ENCODE peak calls at places on chromosomes 2 and 18, in seven cellular contexts. O is stimulated activated CD8-positive, alpha-beta memory T cell treated with anti-CD3 and anti-CD28 coated beads, Interleukin-7, amount 100 ng/mL, for 1 hour; Y is EL; K is activated CD4-positive, alpha-beta T cell treated with anti-CD3 and anti-CD28 coated beads, Interleukin-2, amount 50 U/mL, for 4 hours; A is GM19239; S is NCI-H774; U is GM04504. F is an unnamed sample.

GRCh38 chr2:112004246-112004645 is 50.8 kb upstream of the TMEM87B start:
- DNase-seq in O (no peak), Y (no peak), K (no peak), A (no peak), S (no peak), U (no peak), F (peak; percentile 46)

GRCh38 chr2:46703588-46703987 is 212.0 kb downstream of the MCFD2 start:
- DNase-seq in O (no peak), Y (no peak), K (no peak), A (no peak), S (no peak), U (no peak), F (peak; percentile 22)

GRCh38 chr2:175401956-175402469 is 220.5 kb upstream of the ATP5MC3 start:
- DNase-seq in O (no peak), Y (no peak), K (no peak), A (no peak), S (no peak), U (no peak), F (no peak)

GRCh38 chr2:215537621-215538020 is 101.8 kb upstream of the FN1 start:
- DNase-seq in O (no peak), Y (peak; percentile 6), K (no peak), A (no peak), S (no peak), U (peak; percentile 81), F (no peak)

GRCh38 chr18:63325086-63325686 is 5.6 kb upstream of the BCL2 start:
- DNase-seq in O (no peak), Y (no peak), K (no peak), A (no peak), S (no peak), U (no peak), F (no peak)

GRCh38 chr2:219109468-219109867 is 48.7 kb upstream of the IHH start:
- DNase-seq in O (no peak), Y (no peak), K (peak; percentile 55), A (no peak), S (no peak), U (no peak), F (no peak)

GRCh38 chr18:23673725-23674124 is 11.0 kb upstream of the ANKRD29 start:
- DNase-seq in O (no peak), Y (no peak), K (no peak), A (no peak), S (no peak), U (no peak), F (no peak)

GRCh38 chr2:207692206-207693065 is 19.0 kb upstream of the CCNYL1 start:
- DNase-seq in O (no peak), Y (peak; percentile 32), K (peak; percentile 50), A (peak; percentile 34), S (no peak), U (no peak), F (peak; percentile 46)

GRCh38 chr2:239951825-239952224 is 73.3 kb downstream of the NDUFA10 start:
- DNase-seq in O (no peak), Y (no peak), K (no peak), A (no peak), S (no peak), U (no peak), F (no peak)

GRCh38 chr2:42810971-42811865 is 18.8 kb upstream of the HAAO start:
- DNase-seq in O (no peak), Y (peak; percentile 76), K (peak; percentile 18), A (no peak), S (peak; percentile 30), U (no peak), F (peak; percentile 65)

GRCh38 chr2:160493227-160494028 is at the start of gene RBMS1:
- DNase-seq in O (no peak), Y (peak; percentile 63), K (peak; percentile 38), A (no peak), S (peak; percentile 54), U (no peak), F (peak; percentile 22)

GRCh38 chr2:101750688-101751087 is 53.2 kb downstream of the MAP4K4 start:
- DNase-seq in O (no peak), Y (no peak), K (no peak), A (no peak), S (no peak), U (no peak), F (no peak)

GRCh38 chr2:52904511-52904910 is 863.1 kb upstream of the CHAC2 start:
- DNase-seq in O (no peak), Y (no peak), K (no peak), A (no peak), S (no peak), U (no peak), F (no peak)

GRCh38 chr2:104733544-104733943 is 120.4 kb upstream of the POU3F3 start:
- DNase-seq in O (no peak), Y (no peak), K (no peak), A (peak; percentile 12), S (no peak), U (no peak), F (no peak)

GRCh38 chr2:222944552-222944951 is 83.7 kb downstream of the ACSL3 start:
- DNase-seq in O (no peak), Y (peak; percentile 45), K (no peak), A (no peak), S (no peak), U (no peak), F (no peak)

GRCh38 chr2:11805920-11806319 is 59.5 kb downstream of the LPIN1 start:
- DNase-seq in O (no peak), Y (no peak), K (no peak), A (no peak), S (no peak), U (no peak), F (no peak)

GRCh38 chr2:122083256-122084048 is 328.0 kb downstream of the TSN start:
- DNase-seq in O (no peak), Y (no peak), K (no peak), A (no peak), S (no peak), U (no peak), F (no peak)

GRCh38 chr2:119389615-119390306 is 23.0 kb downstream of the DBI start:
- DNase-seq in O (no peak), Y (peak; percentile 56), K (no peak), A (no peak), S (no peak), U (peak; percentile 38), F (no peak)

GRCh38 chr18:50982086-50982801 is 14.4 kb downstream of the ELAC1 start:
- DNase-seq in O (no peak), Y (no peak), K (no peak), A (no peak), S (no peak), U (no peak), F (no peak)

GRCh38 chr2:218717262-218717661 is 6.6 kb downstream of the TTLL4 start:
- DNase-seq in O (no peak), Y (peak; percentile 21), K (no peak), A (no peak), S (no peak), U (no peak), F (no peak)

GRCh38 chr2:27638709-27639108 is 9.9 kb downstream of the GPN1 start:
- DNase-seq in O (no peak), Y (peak; percentile 67), K (no peak), A (no peak), S (no peak), U (peak; percentile 69), F (no peak)

GRCh38 chr2:158923180-158923594 is 45.3 kb upstream of the TANC1 start:
- DNase-seq in O (no peak), Y (peak; percentile 50), K (no peak), A (no peak), S (no peak), U (no peak), F (no peak)

GRCh38 chr18:1777843-1778242 is 793.5 kb downstream of the METTL4 start:
- DNase-seq in O (no peak), Y (no peak), K (no peak), A (no peak), S (no peak), U (no peak), F (no peak)

GRCh38 chr2:45777996-45778719 is 126.7 kb downstream of the PRKCE start:
- DNase-seq in O (no peak), Y (no peak), K (no peak), A (no peak), S (no peak), U (no peak), F (no peak)